ENCODE peak calls at places on chromosomes 16 and 17, in four cellular contexts. One of them, this sample, is unnamed.

GRCh38 chr17:7263071-7263800 is 958 bp upstream of the CLDN7 start:
- DNase-seq in iPS DF 6.9: no peak
- DNase-seq in D721Med: no peak
- DNase-seq in left lung: no peak
- DNase-seq in this sample: peak; percentile 88

GRCh38 chr17:16987830-16988601 is 16.1 kb upstream of the TNFRSF13B start:
- DNase-seq in iPS DF 6.9: no peak
- DNase-seq in D721Med: no peak
- DNase-seq in left lung: peak; percentile 88
- DNase-seq in this sample: no peak

GRCh38 chr17:77725851-77726250 is 232.7 kb upstream of the TNRC6C start:
- DNase-seq in left lung: no peak
- DNase-seq in iPS DF 6.9: no peak
- DNase-seq in D721Med: no peak
- DNase-seq in this sample: peak; percentile 32

GRCh38 chr16:17552351-17552750 is 81.6 kb upstream of the XYLT1 start:
- DNase-seq in left lung: no peak
- DNase-seq in iPS DF 6.9: no peak
- DNase-seq in D721Med: no peak
- DNase-seq in this sample: no peak

GRCh38 chr16:66357523-66357928 is 9.0 kb upstream of the CDH5 start:
- DNase-seq in D721Med: peak; percentile 40
- DNase-seq in iPS DF 6.9: no peak
- DNase-seq in left lung: no peak
- DNase-seq in this sample: no peak

GRCh38 chr17:50177983-50178834 is 12.4 kb downstream of the SGCA start:
- DNase-seq in left lung: peak; percentile 91
- DNase-seq in iPS DF 6.9: no peak
- DNase-seq in D721Med: no peak
- DNase-seq in this sample: peak; percentile 39

GRCh38 chr17:3678821-3679175 is 10.2 kb downstream of the EMC6 start:
- DNase-seq in D721Med: no peak
- DNase-seq in left lung: no peak
- DNase-seq in iPS DF 6.9: no peak
- DNase-seq in this sample: peak; percentile 39

GRCh38 chr16:52068447-52069074 is 478.4 kb downstream of the TOX3 start:
- DNase-seq in iPS DF 6.9: peak; percentile 20
- DNase-seq in D721Med: no peak
- DNase-seq in left lung: no peak
- DNase-seq in this sample: peak; percentile 3

GRCh38 chr16:78695371-78695770 is 595.9 kb downstream of the WWOX start:
- DNase-seq in iPS DF 6.9: no peak
- DNase-seq in left lung: no peak
- DNase-seq in D721Med: no peak
- DNase-seq in this sample: no peak

GRCh38 chr17:81340606-81341346 is 45.7 kb upstream of the SLC38A10 start:
- DNase-seq in iPS DF 6.9: no peak
- DNase-seq in left lung: no peak
- DNase-seq in D721Med: no peak
- DNase-seq in this sample: no peak

GRCh38 chr17:4341616-4341977 is 24.9 kb downstream of the UBE2G1 start:
- DNase-seq in iPS DF 6.9: no peak
- DNase-seq in left lung: no peak
- DNase-seq in D721Med: no peak
- DNase-seq in this sample: no peak

GRCh38 chr17:46841561-46842379 is 9.6 kb upstream of the WNT9B start:
- DNase-seq in iPS DF 6.9: no peak
- DNase-seq in left lung: peak; percentile 84
- DNase-seq in D721Med: peak; percentile 65
- DNase-seq in this sample: peak; percentile 92

GRCh38 chr17:76408037-76408849 is 23.8 kb downstream of the SPHK1 start:
- DNase-seq in D721Med: no peak
- DNase-seq in iPS DF 6.9: no peak
- DNase-seq in left lung: peak; percentile 89
- DNase-seq in this sample: peak; percentile 88

GRCh38 chr17:79774561-79774975 is 3.4 kb upstream of the CBX2 start:
- DNase-seq in left lung: no peak
- DNase-seq in D721Med: no peak
- DNase-seq in iPS DF 6.9: no peak
- DNase-seq in this sample: no peak

GRCh38 chr17:12252442-12252841 is 231.8 kb downstream of the MAP2K4 start:
- DNase-seq in D721Med: no peak
- DNase-seq in left lung: no peak
- DNase-seq in iPS DF 6.9: no peak
- DNase-seq in this sample: no peak

This sample was measured in H1.